ENCODE peak calls at places on chromosomes 4 and X, in five cellular contexts. One of them, this sample, is unnamed.
A peak's percentile ranks its signal among the peaks of the same experiment; 100 is the strongest.

GRCh38 chr4:185874516-185875230 is 62.7 kb upstream of the SORBS2 start:
- DNase-seq in WTC11: no peak
- DNase-seq in K562: no peak
- DNase-seq in H1: no peak
- DNase-seq in HepG2: no peak
- DNase-seq in this sample: no peak

GRCh38 chrX:38968344-38968743 is 167.1 kb downstream of the MID1IP1 start:
- DNase-seq in H1: no peak
- DNase-seq in WTC11: no peak
- DNase-seq in K562: no peak
- DNase-seq in HepG2: no peak
- DNase-seq in this sample: no peak

GRCh38 chrX:1476682-1477081 is 24.0 kb upstream of the ASMTL start:
- DNase-seq in HepG2: no peak
- DNase-seq in H1: peak; percentile 7
- DNase-seq in WTC11: no peak
- DNase-seq in K562: no peak
- DNase-seq in this sample: no peak

GRCh38 chr4:8353912-8354453 is 84.4 kb downstream of the HTRA3 start:
- DNase-seq in HepG2: no peak
- DNase-seq in K562: no peak
- DNase-seq in WTC11: no peak
- DNase-seq in H1: no peak
- DNase-seq in this sample: no peak

GRCh38 chr4:129344058-129344457 is 248.1 kb downstream of the C4orf33 start:
- DNase-seq in H1: no peak
- DNase-seq in HepG2: peak; percentile 19
- DNase-seq in WTC11: peak; percentile 16
- DNase-seq in K562: peak; percentile 43
- DNase-seq in this sample: no peak

GRCh38 chrX:129983575-129984131 is 1.2 kb downstream of the BCORL1 start:
- DNase-seq in H1: peak; percentile 54
- DNase-seq in WTC11: peak; percentile 34
- DNase-seq in HepG2: no peak
- DNase-seq in K562: peak; percentile 44
- DNase-seq in this sample: no peak

GRCh38 chrX:41970419-41970818 is 47.1 kb upstream of the CASK start:
- DNase-seq in WTC11: no peak
- DNase-seq in H1: no peak
- DNase-seq in K562: no peak
- DNase-seq in HepG2: no peak
- DNase-seq in this sample: no peak

GRCh38 chr4:121950212-121950679 is 1.6 kb downstream of the TRPC3 start:
- DNase-seq in WTC11: peak; percentile 98
- DNase-seq in K562: peak; percentile 74
- DNase-seq in HepG2: peak; percentile 20
- DNase-seq in H1: peak; percentile 99
- DNase-seq in this sample: no peak

GRCh38 chr4:100041646-100042045 is 91.6 kb upstream of the H2AZ1 start:
- DNase-seq in HepG2: no peak
- DNase-seq in K562: no peak
- DNase-seq in WTC11: no peak
- DNase-seq in H1: no peak
- DNase-seq in this sample: no peak

GRCh38 chrX:41384041-41384705 is 50.2 kb downstream of the DDX3X start:
- DNase-seq in HepG2: no peak
- DNase-seq in WTC11: no peak
- DNase-seq in K562: peak; percentile 53
- DNase-seq in H1: no peak
- DNase-seq in this sample: no peak

GRCh38 chrX:53223955-53224859 is 800 bp downstream of the KDM5C start:
- DNase-seq in K562: peak; percentile 46
- DNase-seq in WTC11: peak; percentile 19
- DNase-seq in HepG2: peak; percentile 13
- DNase-seq in H1: peak; percentile 44
- DNase-seq in this sample: no peak

GRCh38 chrX:81120936-81121351 is 80.8 kb downstream of the HMGN5 start:
- DNase-seq in K562: peak; percentile 15
- DNase-seq in WTC11: peak; percentile 42
- DNase-seq in H1: peak; percentile 44
- DNase-seq in HepG2: peak; percentile 18
- DNase-seq in this sample: peak; percentile 30

GRCh38 chrX:81114757-81115156 is 87.0 kb downstream of the HMGN5 start:
- DNase-seq in HepG2: no peak
- DNase-seq in K562: no peak
- DNase-seq in H1: no peak
- DNase-seq in WTC11: no peak
- DNase-seq in this sample: no peak

GRCh38 chrX:81121513-81122363 is 80.0 kb downstream of the HMGN5 start:
- DNase-seq in WTC11: peak; percentile 87
- DNase-seq in H1: peak; percentile 89
- DNase-seq in K562: peak; percentile 86
- DNase-seq in HepG2: peak; percentile 41
- DNase-seq in this sample: peak; percentile 76

GRCh38 chrX:81120270-81120935 is 81.3 kb downstream of the HMGN5 start:
- DNase-seq in H1: no peak
- DNase-seq in HepG2: no peak
- DNase-seq in K562: no peak
- DNase-seq in WTC11: no peak
- DNase-seq in this sample: no peak
- TF ChIP-seq ATF2 in H1: no peak
- TF ChIP-seq ATF2 in HepG2: no peak
- TF ChIP-seq ATF2 in K562: no peak
- TF ChIP-seq ATF2 in WTC11: no peak
- TF ChIP-seq ATF2 in this sample: no peak

DNA sequence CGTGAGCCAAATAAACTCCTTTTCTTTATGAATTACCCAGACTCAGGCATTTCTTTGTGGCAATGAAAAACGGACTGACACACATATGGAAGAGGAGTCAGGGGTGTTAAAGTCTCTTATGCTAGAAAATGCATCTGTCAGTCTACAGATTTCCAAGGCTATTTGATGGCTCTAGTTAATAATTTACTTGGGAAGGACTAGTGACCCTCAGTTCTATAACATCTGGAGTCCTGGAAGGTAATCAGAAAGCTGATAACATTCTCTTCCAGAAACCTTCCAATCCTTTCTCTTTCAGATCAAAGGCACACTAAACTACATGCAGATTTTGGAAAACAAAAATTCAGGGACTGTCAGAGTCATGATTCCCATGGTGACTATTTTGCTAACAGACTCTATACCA is 142.0 kb upstream of the TEX13D start:
- DNase-seq in WTC11: no peak
- DNase-seq in K562: no peak
- DNase-seq in HepG2: peak; percentile 39
- DNase-seq in H1: no peak
- DNase-seq in this sample: no peak
- TF ChIP-seq ATF2 in WTC11: no peak
- TF ChIP-seq ATF2 in K562: no peak
- TF ChIP-seq ATF2 in HepG2: no peak
- TF ChIP-seq ATF2 in H1: no peak
- TF ChIP-seq ATF2 in this sample: no peak

DNA sequence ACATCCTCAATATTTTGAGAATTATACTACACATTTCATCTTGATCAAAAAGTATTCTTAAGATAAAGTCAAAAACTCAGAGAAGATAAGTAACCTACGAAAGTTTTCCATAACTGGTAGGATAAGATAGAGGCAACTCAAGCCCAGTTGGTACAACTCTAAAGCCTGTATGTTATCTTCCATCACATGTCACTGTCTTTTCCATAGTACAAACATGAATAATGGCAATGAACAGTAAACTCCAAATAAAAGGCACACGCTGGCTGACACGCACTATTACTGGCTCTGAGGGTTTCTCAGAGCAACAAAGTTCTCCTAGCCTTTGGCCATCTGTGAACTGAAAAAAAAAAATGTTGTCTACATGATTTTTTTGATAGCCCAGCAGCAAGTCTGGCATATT is 27.2 kb downstream of the LIN54 start:
- DNase-seq in H1: no peak
- DNase-seq in HepG2: no peak
- DNase-seq in K562: no peak
- DNase-seq in WTC11: no peak
- DNase-seq in this sample: no peak
- TF ChIP-seq ATF2 in H1: no peak
- TF ChIP-seq ATF2 in HepG2: no peak
- TF ChIP-seq ATF2 in K562: no peak
- TF ChIP-seq ATF2 in WTC11: no peak
- TF ChIP-seq ATF2 in this sample: no peak

GRCh38 chr4:16157609-16158503 is 68.4 kb downstream of the TAPT1 start:
- DNase-seq in HepG2: peak; percentile 26
- DNase-seq in H1: no peak
- DNase-seq in K562: no peak
- DNase-seq in WTC11: no peak
- DNase-seq in this sample: no peak
- TF ChIP-seq ATF2 in HepG2: no peak
- TF ChIP-seq ATF2 in H1: no peak
- TF ChIP-seq ATF2 in K562: no peak
- TF ChIP-seq ATF2 in WTC11: no peak
- TF ChIP-seq ATF2 in this sample: no peak

GRCh38 chrX:100642296-100642695 is 1.7 kb upstream of the SRPX2 start:
- DNase-seq in H1: no peak
- DNase-seq in HepG2: no peak
- DNase-seq in K562: no peak
- DNase-seq in WTC11: no peak
- DNase-seq in this sample: no peak

GRCh38 chrX:100645106-100645505 is 1.1 kb downstream of the SRPX2 start:
- DNase-seq in HepG2: no peak
- DNase-seq in WTC11: no peak
- DNase-seq in K562: no peak
- DNase-seq in H1: no peak
- DNase-seq in this sample: no peak

GRCh38 chrX:100643212-100643611 is 787 bp upstream of the SRPX2 start:
- DNase-seq in K562: no peak
- DNase-seq in HepG2: no peak
- DNase-seq in WTC11: no peak
- DNase-seq in H1: no peak
- DNase-seq in this sample: no peak

GRCh38 chrX:100647095-100647494 is 3.1 kb downstream of the SRPX2 start:
- DNase-seq in HepG2: no peak
- DNase-seq in H1: no peak
- DNase-seq in WTC11: no peak
- DNase-seq in K562: no peak
- DNase-seq in this sample: no peak

GRCh38 chrX:100643943-100644587 is at the start of gene SRPX2:
- DNase-seq in K562: no peak
- DNase-seq in H1: no peak
- DNase-seq in WTC11: no peak
- DNase-seq in HepG2: no peak
- DNase-seq in this sample: no peak
- TF ChIP-seq ATF2 in K562: no peak
- TF ChIP-seq ATF2 in H1: no peak
- TF ChIP-seq ATF2 in WTC11: no peak
- TF ChIP-seq ATF2 in HepG2: no peak
- TF ChIP-seq ATF2 in this sample: no peak

DNA sequence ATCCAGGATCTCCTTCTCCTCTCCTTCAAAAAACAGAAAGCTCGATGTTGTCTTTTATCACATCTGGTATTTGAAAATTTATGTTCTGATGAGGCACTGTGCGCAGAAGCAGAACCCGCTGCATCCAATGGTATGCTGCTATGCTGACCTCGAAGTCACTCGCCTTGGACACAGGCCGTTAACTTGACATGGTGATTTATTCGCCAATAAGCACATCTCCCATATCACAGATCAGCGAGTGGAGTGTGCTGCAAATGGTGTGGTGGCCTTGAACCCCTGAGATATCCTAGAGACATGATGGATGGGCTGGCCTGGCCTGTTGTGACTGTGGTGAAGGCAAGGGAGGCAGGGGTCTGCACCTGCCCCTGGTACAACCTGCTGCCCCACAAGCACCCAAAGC is 175.4 kb upstream of the FRG1 start:
- DNase-seq in WTC11: no peak
- DNase-seq in HepG2: no peak
- DNase-seq in K562: no peak
- DNase-seq in H1: no peak
- DNase-seq in this sample: no peak
- TF ChIP-seq ATF2 in WTC11: no peak
- TF ChIP-seq ATF2 in HepG2: no peak
- TF ChIP-seq ATF2 in K562: no peak
- TF ChIP-seq ATF2 in H1: no peak
- TF ChIP-seq ATF2 in this sample: no peak